ENCODE peak calls at places on chromosomes 5 and 9, in nine cellular contexts. B is psoas muscle, U is foreskin fibroblast, J is ovary, R is right atrium auricular region, Z is OCI-LY7, W is Caco-2, L is cardiac fibroblast, C is H7. D is an unnamed sample.

GRCh38 chr5:55816342-55816741 is 34.8 kb upstream of the IL31RA start:
- DNase-seq in J (no peak), U (peak; percentile 91), B (no peak), Z (no peak), L (peak; percentile 86), C (no peak), W (no peak), R (no peak), D (no peak)

GRCh38 chr5:132180134-132180745 is 47.4 kb downstream of the P4HA2 start:
- DNase-seq in C (peak; percentile 63), W (peak; percentile 49), B (no peak), L (peak; percentile 85), R (no peak), Z (peak; percentile 75), U (peak; percentile 83), J (no peak), D (no peak)

GRCh38 chr9:109385499-109385898 is 64.6 kb upstream of the EPB41L4B start:
- DNase-seq in R (no peak), C (no peak), B (no peak), U (peak; percentile 9), L (no peak), J (no peak), Z (no peak), W (no peak), D (no peak)

GRCh38 chr5:73417307-73418035 is 31.1 kb downstream of the FOXD1 start:
- DNase-seq in Z (no peak), R (no peak), L (no peak), U (peak; percentile 49), B (peak; percentile 28), W (no peak), C (no peak), J (no peak), D (no peak)

GRCh38 chr5:89313044-89313443 is 430.1 kb upstream of the MEF2C start:
- DNase-seq in L (peak; percentile 77), C (no peak), R (no peak), B (no peak), U (peak; percentile 90), Z (no peak), W (no peak), J (no peak), D (no peak)

GRCh38 chr9:137956039-137956438 is 78.5 kb downstream of the CACNA1B start:
- DNase-seq in J (no peak), B (no peak), L (no peak), C (peak; percentile 12), U (no peak), Z (no peak), W (no peak), R (no peak), D (no peak)

GRCh38 chr5:40679071-40679997 is at the start of gene PTGER4:
- DNase-seq in R (peak; percentile 92), C (peak; percentile 94), W (peak; percentile 87), U (peak; percentile 98), Z (peak; percentile 67), B (peak; percentile 94), L (peak; percentile 93), J (peak; percentile 84), D (peak; percentile 95)

GRCh38 chr5:124438390-124439380 is 307.8 kb downstream of the ZNF608 start:
- DNase-seq in J (no peak), C (peak; percentile 25), W (no peak), Z (peak; percentile 74), B (no peak), L (no peak), U (no peak), R (no peak), D (no peak)

DNA sequence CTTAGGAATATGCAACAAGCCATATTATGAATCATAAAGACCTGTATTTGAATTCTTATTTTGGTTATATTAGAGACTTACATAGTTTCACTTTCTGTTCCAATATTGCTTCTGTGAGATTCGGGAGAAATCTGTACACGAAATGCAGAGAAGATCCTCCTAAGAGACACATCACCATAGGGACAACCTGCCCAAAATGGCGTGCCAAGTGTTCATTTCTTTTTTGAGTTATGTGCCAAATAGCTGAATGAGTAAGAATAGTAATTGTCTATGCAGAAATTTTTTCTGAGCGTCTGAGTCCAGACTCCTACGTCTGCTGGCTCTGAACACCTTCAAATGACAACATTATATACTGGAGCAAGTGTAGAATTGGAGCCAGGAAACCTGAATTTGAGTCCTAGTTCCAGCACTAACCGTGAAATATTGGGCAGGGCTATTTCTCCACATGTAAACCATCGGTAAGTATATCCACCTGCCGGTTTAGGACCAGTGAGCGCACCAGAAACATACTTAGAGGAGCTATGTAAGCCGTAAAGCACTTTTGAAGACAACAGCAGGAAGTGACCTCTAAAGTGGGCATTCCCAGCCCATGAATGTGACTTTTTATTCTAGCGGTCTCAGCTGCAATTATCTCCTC is 163.9 kb upstream of the DMRT1 start:
- DNase-seq in U (no peak), Z (no peak), C (no peak), J (no peak), R (no peak), B (no peak), L (peak; percentile 35), W (no peak), D (no peak)
- H3K4me3 ChIP-seq in U (peak overlapping the region; percentile 14), Z (no peak overlapping the region), C (no peak overlapping the region), J (peak overlapping the region; percentile 35), R (peak overlapping the region; percentile 41), B (peak overlapping the region; percentile 61), L (no peak overlapping the region), W (no peak overlapping the region), D (peak overlapping the region; percentile 42)

GRCh38 chr5:96330532-96331140 is 102.4 kb downstream of the PCSK1 start:
- DNase-seq in J (no peak), B (no peak), R (no peak), U (peak; percentile 45), W (no peak), C (no peak), L (no peak), Z (no peak), D (no peak)

GRCh38 chr5:96331681-96332361 is 101.2 kb downstream of the PCSK1 start:
- DNase-seq in C (no peak), B (no peak), L (no peak), R (no peak), W (peak; percentile 52), J (no peak), U (no peak), Z (no peak), D (no peak)

GRCh38 chr5:96329886-96330531 is 103.0 kb downstream of the PCSK1 start:
- DNase-seq in W (no peak), C (no peak), J (no peak), U (peak; percentile 51), Z (no peak), B (no peak), L (peak; percentile 69), R (no peak), D (no peak)

GRCh38 chr5:96332535-96333396 is 100.3 kb downstream of the PCSK1 start:
- DNase-seq in R (no peak), J (no peak), C (no peak), L (no peak), Z (no peak), U (no peak), B (no peak), W (no peak), D (no peak)

GRCh38 chr5:96331210-96331609 is 101.8 kb downstream of the PCSK1 start:
- DNase-seq in Z (no peak), W (no peak), J (no peak), U (peak; percentile 41), L (peak; percentile 70), R (no peak), B (no peak), C (no peak), D (no peak)
- H3K4me3 ChIP-seq in Z (no peak overlapping the region), W (no peak overlapping the region), J (no peak overlapping the region), U (no peak overlapping the region), L (no peak overlapping the region), R (no peak overlapping the region), B (no peak overlapping the region), C (no peak overlapping the region), D (no peak overlapping the region)

DNA sequence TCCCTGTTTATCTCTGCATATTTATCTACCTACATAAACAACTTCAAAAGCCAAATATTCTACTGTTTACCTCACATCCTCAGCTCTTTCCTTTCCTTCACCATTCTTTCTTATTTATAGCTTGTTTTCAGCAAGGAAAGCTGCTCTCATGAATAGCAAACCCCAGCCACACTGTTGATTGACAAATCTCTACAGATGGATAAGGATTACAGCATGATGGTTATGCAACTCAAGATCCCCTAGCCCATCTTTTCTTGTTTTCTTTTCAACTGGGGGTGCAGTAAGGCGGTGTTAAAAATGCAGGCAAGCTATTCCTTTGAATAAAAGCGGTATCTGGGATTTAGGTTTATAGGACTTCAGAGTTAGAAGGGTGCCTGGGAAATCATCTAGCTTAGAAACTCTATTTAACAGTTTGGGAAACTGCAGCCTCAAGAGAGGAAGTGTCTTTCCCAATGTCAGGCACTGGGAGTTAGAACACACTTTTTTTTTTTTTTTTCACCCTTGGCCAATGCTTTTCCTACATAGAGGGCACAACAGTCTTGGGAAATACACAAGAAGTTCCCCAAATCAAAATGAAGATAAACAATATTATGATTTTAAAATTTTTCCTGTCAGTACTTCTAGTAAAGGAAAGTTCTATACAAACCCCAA is 2.7 kb downstream of the SPARC start:
- DNase-seq in J (no peak), R (no peak), B (no peak), L (peak; percentile 45), C (no peak), U (peak; percentile 20), Z (no peak), W (no peak), D (no peak)
- H3K4me3 ChIP-seq in J (peak overlapping the region; percentile 52), R (peak overlapping the region; percentile 63), B (peak overlapping the region; percentile 78), L (peak overlapping the region; percentile 82), C (no peak overlapping the region), U (peak overlapping the region; percentile 85), Z (no peak overlapping the region), W (no peak overlapping the region), D (no peak overlapping the region)

GRCh38 chr5:141492168-141492885 is 3.4 kb downstream of the PCDHGC5 start:
- DNase-seq in U (no peak), B (no peak), L (no peak), W (no peak), Z (no peak), R (no peak), C (peak; percentile 82), J (no peak), D (no peak)

GRCh38 chr5:141495456-141495811 is 6.6 kb downstream of the PCDHGC5 start:
- DNase-seq in B (no peak), Z (no peak), C (no peak), W (no peak), U (no peak), R (no peak), L (no peak), J (no peak), D (no peak)

GRCh38 chr5:141496038-141496437 is 7.2 kb downstream of the PCDHGC5 start:
- DNase-seq in C (peak; percentile 68), Z (no peak), R (no peak), J (no peak), W (no peak), B (no peak), U (no peak), L (no peak), D (no peak)

GRCh38 chr5:141493500-141494422 is 4.9 kb downstream of the PCDHGC5 start:
- DNase-seq in J (no peak), C (no peak), B (no peak), R (no peak), Z (no peak), L (peak; percentile 55), U (peak; percentile 76), W (no peak), D (no peak)

DNA sequence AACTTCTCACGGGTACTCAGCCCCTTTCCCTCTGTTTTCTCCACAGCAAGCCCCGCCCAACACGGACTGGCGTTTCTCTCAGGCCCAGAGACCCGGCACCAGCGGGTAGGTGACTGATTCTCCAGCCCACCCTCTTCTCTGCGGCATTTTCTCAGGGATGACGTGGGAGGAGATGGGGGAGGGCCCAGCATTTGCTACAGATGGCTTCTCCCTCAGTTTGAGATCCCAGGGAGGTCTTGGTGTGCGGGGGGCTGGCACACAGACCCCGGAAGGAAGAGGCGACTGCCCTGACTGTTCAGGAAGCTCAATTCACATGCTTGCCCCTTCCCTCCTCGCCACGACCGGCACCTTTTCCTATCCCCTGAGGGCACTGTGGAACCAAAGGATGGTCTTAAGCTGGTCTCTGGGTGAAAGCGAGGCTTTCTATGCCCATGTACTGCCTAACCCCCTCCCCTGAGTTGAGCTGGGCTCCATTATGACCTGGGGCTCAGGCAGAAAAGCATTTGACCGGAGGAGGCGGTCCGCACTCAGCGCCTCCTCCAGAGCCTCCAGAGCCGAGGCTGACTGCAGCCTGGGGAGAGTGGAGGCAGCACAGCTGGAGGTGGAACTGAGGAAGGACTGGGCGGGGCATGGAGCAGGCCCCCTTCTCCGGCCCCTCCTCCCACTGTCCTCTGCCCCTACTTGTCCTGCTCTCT is 6.0 kb downstream of the PCDHGC5 start:
- DNase-seq in U (no peak), R (no peak), C (peak; percentile 68), L (no peak), J (peak; percentile 50), B (no peak), W (no peak), Z (no peak), D (no peak)
- H3K4me3 ChIP-seq in U (no peak overlapping the region), R (no peak overlapping the region), C (peak overlapping the region; percentile 33), L (no peak overlapping the region), J (no peak overlapping the region), B (no peak overlapping the region), W (no peak overlapping the region), Z (no peak overlapping the region), D (no peak overlapping the region)

D was measured in heart left ventricle.